ENCODE peak calls at places on chromosome 5, in ten cellular contexts. One of them, this sample, is unnamed.

GRCh38 chr5:19626218-19626617 is 361.8 kb downstream of the CDH18 start:
- DNase-seq in foreskin fibroblast: no peak
- DNase-seq in stimulated activated CD4-positive, alpha-beta T cell treated with anti-CD3 and anti-CD28 coated beads, Interleukin-12 subunit alpha, Interleukin-12 subunit beta, amount 100 ng/mL, for 24 hours: no peak
- DNase-seq in RWPE1: no peak
- DNase-seq in heart left ventricle: no peak
- DNase-seq in EL: peak
- DNase-seq in IMR-90: no peak
- DNase-seq in nephron progenitor cell: no peak
- DNase-seq in MM.1S: no peak
- DNase-seq in activated T-helper 1 cell treated with anti-CD3 and anti-CD28 coated beads, Interleukin-2, amount 50 U/mL, for 16 hours: no peak
- DNase-seq in this sample: no peak

GRCh38 chr5:151708126-151708525 is 21.4 kb upstream of the SPARC start:
- DNase-seq in heart left ventricle: no peak
- DNase-seq in MM.1S: no peak
- DNase-seq in stimulated activated CD4-positive, alpha-beta T cell treated with anti-CD3 and anti-CD28 coated beads, Interleukin-12 subunit alpha, Interleukin-12 subunit beta, amount 100 ng/mL, for 24 hours: no peak
- DNase-seq in RWPE1: no peak
- DNase-seq in foreskin fibroblast: peak
- DNase-seq in EL: peak
- DNase-seq in IMR-90: no peak
- DNase-seq in nephron progenitor cell: no peak
- DNase-seq in activated T-helper 1 cell treated with anti-CD3 and anti-CD28 coated beads, Interleukin-2, amount 50 U/mL, for 16 hours: no peak
- DNase-seq in this sample: no peak

GRCh38 chr5:14011089-14012004 is 66.9 kb upstream of the DNAH5 start:
- DNase-seq in IMR-90: peak
- DNase-seq in nephron progenitor cell: peak
- DNase-seq in EL: peak
- DNase-seq in RWPE1: peak
- DNase-seq in heart left ventricle: peak
- DNase-seq in foreskin fibroblast: peak
- DNase-seq in MM.1S: peak
- DNase-seq in activated T-helper 1 cell treated with anti-CD3 and anti-CD28 coated beads, Interleukin-2, amount 50 U/mL, for 16 hours: no peak
- DNase-seq in stimulated activated CD4-positive, alpha-beta T cell treated with anti-CD3 and anti-CD28 coated beads, Interleukin-12 subunit alpha, Interleukin-12 subunit beta, amount 100 ng/mL, for 24 hours: peak
- DNase-seq in this sample: peak

GRCh38 chr5:57176350-57176857 is 2.5 kb downstream of the GPBP1 start:
- DNase-seq in stimulated activated CD4-positive, alpha-beta T cell treated with anti-CD3 and anti-CD28 coated beads, Interleukin-12 subunit alpha, Interleukin-12 subunit beta, amount 100 ng/mL, for 24 hours: no peak
- DNase-seq in activated T-helper 1 cell treated with anti-CD3 and anti-CD28 coated beads, Interleukin-2, amount 50 U/mL, for 16 hours: no peak
- DNase-seq in MM.1S: peak
- DNase-seq in foreskin fibroblast: peak
- DNase-seq in heart left ventricle: no peak
- DNase-seq in IMR-90: peak
- DNase-seq in RWPE1: no peak
- DNase-seq in EL: peak
- DNase-seq in nephron progenitor cell: no peak
- DNase-seq in this sample: no peak

GRCh38 chr5:133611357-133612020 is 852 bp downstream of the FSTL4 start:
- DNase-seq in nephron progenitor cell: peak
- DNase-seq in RWPE1: no peak
- DNase-seq in heart left ventricle: no peak
- DNase-seq in MM.1S: no peak
- DNase-seq in EL: no peak
- DNase-seq in foreskin fibroblast: no peak
- DNase-seq in stimulated activated CD4-positive, alpha-beta T cell treated with anti-CD3 and anti-CD28 coated beads, Interleukin-12 subunit alpha, Interleukin-12 subunit beta, amount 100 ng/mL, for 24 hours: no peak
- DNase-seq in IMR-90: no peak
- DNase-seq in activated T-helper 1 cell treated with anti-CD3 and anti-CD28 coated beads, Interleukin-2, amount 50 U/mL, for 16 hours: no peak
- DNase-seq in this sample: no peak

GRCh38 chr5:57804500-57804899 is 321.9 kb upstream of the ACTBL2 start:
- DNase-seq in RWPE1: no peak
- DNase-seq in foreskin fibroblast: no peak
- DNase-seq in nephron progenitor cell: no peak
- DNase-seq in MM.1S: no peak
- DNase-seq in EL: no peak
- DNase-seq in stimulated activated CD4-positive, alpha-beta T cell treated with anti-CD3 and anti-CD28 coated beads, Interleukin-12 subunit alpha, Interleukin-12 subunit beta, amount 100 ng/mL, for 24 hours: no peak
- DNase-seq in activated T-helper 1 cell treated with anti-CD3 and anti-CD28 coated beads, Interleukin-2, amount 50 U/mL, for 16 hours: no peak
- DNase-seq in heart left ventricle: no peak
- DNase-seq in IMR-90: no peak
- DNase-seq in this sample: no peak

GRCh38 chr5:95962785-95963184 is 1.1 kb upstream of the ELL2 start:
- DNase-seq in heart left ventricle: no peak
- DNase-seq in activated T-helper 1 cell treated with anti-CD3 and anti-CD28 coated beads, Interleukin-2, amount 50 U/mL, for 16 hours: no peak
- DNase-seq in foreskin fibroblast: no peak
- DNase-seq in EL: peak
- DNase-seq in MM.1S: no peak
- DNase-seq in RWPE1: peak
- DNase-seq in IMR-90: no peak
- DNase-seq in nephron progenitor cell: no peak
- DNase-seq in stimulated activated CD4-positive, alpha-beta T cell treated with anti-CD3 and anti-CD28 coated beads, Interleukin-12 subunit alpha, Interleukin-12 subunit beta, amount 100 ng/mL, for 24 hours: no peak
- DNase-seq in this sample: no peak

GRCh38 chr5:14185336-14186131 is 42.4 kb downstream of the TRIO start:
- DNase-seq in RWPE1: peak
- DNase-seq in activated T-helper 1 cell treated with anti-CD3 and anti-CD28 coated beads, Interleukin-2, amount 50 U/mL, for 16 hours: no peak
- DNase-seq in heart left ventricle: no peak
- DNase-seq in stimulated activated CD4-positive, alpha-beta T cell treated with anti-CD3 and anti-CD28 coated beads, Interleukin-12 subunit alpha, Interleukin-12 subunit beta, amount 100 ng/mL, for 24 hours: no peak
- DNase-seq in nephron progenitor cell: no peak
- DNase-seq in MM.1S: no peak
- DNase-seq in IMR-90: peak
- DNase-seq in foreskin fibroblast: peak
- DNase-seq in EL: peak
- DNase-seq in this sample: no peak

GRCh38 chr5:116806879-116807278 is 232.3 kb upstream of the SEMA6A start:
- DNase-seq in nephron progenitor cell: no peak
- DNase-seq in MM.1S: no peak
- DNase-seq in heart left ventricle: no peak
- DNase-seq in EL: no peak
- DNase-seq in stimulated activated CD4-positive, alpha-beta T cell treated with anti-CD3 and anti-CD28 coated beads, Interleukin-12 subunit alpha, Interleukin-12 subunit beta, amount 100 ng/mL, for 24 hours: no peak
- DNase-seq in foreskin fibroblast: no peak
- DNase-seq in IMR-90: no peak
- DNase-seq in RWPE1: no peak
- DNase-seq in activated T-helper 1 cell treated with anti-CD3 and anti-CD28 coated beads, Interleukin-2, amount 50 U/mL, for 16 hours: no peak
- DNase-seq in this sample: no peak

GRCh38 chr5:168218746-168219145 is 72.7 kb upstream of the WWC1 start:
- DNase-seq in nephron progenitor cell: no peak
- DNase-seq in EL: no peak
- DNase-seq in foreskin fibroblast: no peak
- DNase-seq in RWPE1: no peak
- DNase-seq in MM.1S: no peak
- DNase-seq in heart left ventricle: no peak
- DNase-seq in activated T-helper 1 cell treated with anti-CD3 and anti-CD28 coated beads, Interleukin-2, amount 50 U/mL, for 16 hours: no peak
- DNase-seq in IMR-90: no peak
- DNase-seq in stimulated activated CD4-positive, alpha-beta T cell treated with anti-CD3 and anti-CD28 coated beads, Interleukin-12 subunit alpha, Interleukin-12 subunit beta, amount 100 ng/mL, for 24 hours: no peak
- DNase-seq in this sample: no peak

GRCh38 chr5:555058-555623 is 30.9 kb upstream of the SLC9A3 start:
- DNase-seq in IMR-90: no peak
- DNase-seq in RWPE1: no peak
- DNase-seq in activated T-helper 1 cell treated with anti-CD3 and anti-CD28 coated beads, Interleukin-2, amount 50 U/mL, for 16 hours: no peak
- DNase-seq in heart left ventricle: no peak
- DNase-seq in EL: no peak
- DNase-seq in nephron progenitor cell: no peak
- DNase-seq in MM.1S: no peak
- DNase-seq in stimulated activated CD4-positive, alpha-beta T cell treated with anti-CD3 and anti-CD28 coated beads, Interleukin-12 subunit alpha, Interleukin-12 subunit beta, amount 100 ng/mL, for 24 hours: no peak
- DNase-seq in foreskin fibroblast: no peak
- DNase-seq in this sample: no peak

GRCh38 chr5:56640763-56641406 is 174.5 kb upstream of the MAP3K1 start:
- DNase-seq in nephron progenitor cell: no peak
- DNase-seq in heart left ventricle: no peak
- DNase-seq in EL: no peak
- DNase-seq in RWPE1: no peak
- DNase-seq in IMR-90: no peak
- DNase-seq in activated T-helper 1 cell treated with anti-CD3 and anti-CD28 coated beads, Interleukin-2, amount 50 U/mL, for 16 hours: no peak
- DNase-seq in MM.1S: no peak
- DNase-seq in stimulated activated CD4-positive, alpha-beta T cell treated with anti-CD3 and anti-CD28 coated beads, Interleukin-12 subunit alpha, Interleukin-12 subunit beta, amount 100 ng/mL, for 24 hours: no peak
- DNase-seq in foreskin fibroblast: no peak
- DNase-seq in this sample: no peak

GRCh38 chr5:56440871-56441740 is 208.0 kb upstream of the ANKRD55 start:
- DNase-seq in nephron progenitor cell: no peak
- DNase-seq in heart left ventricle: no peak
- DNase-seq in EL: peak
- DNase-seq in stimulated activated CD4-positive, alpha-beta T cell treated with anti-CD3 and anti-CD28 coated beads, Interleukin-12 subunit alpha, Interleukin-12 subunit beta, amount 100 ng/mL, for 24 hours: no peak
- DNase-seq in activated T-helper 1 cell treated with anti-CD3 and anti-CD28 coated beads, Interleukin-2, amount 50 U/mL, for 16 hours: no peak
- DNase-seq in IMR-90: peak
- DNase-seq in RWPE1: peak
- DNase-seq in MM.1S: no peak
- DNase-seq in foreskin fibroblast: peak
- DNase-seq in this sample: no peak

GRCh38 chr5:72242796-72243475 is 77.1 kb downstream of the MRPS27 start:
- DNase-seq in EL: no peak
- DNase-seq in heart left ventricle: no peak
- DNase-seq in stimulated activated CD4-positive, alpha-beta T cell treated with anti-CD3 and anti-CD28 coated beads, Interleukin-12 subunit alpha, Interleukin-12 subunit beta, amount 100 ng/mL, for 24 hours: no peak
- DNase-seq in activated T-helper 1 cell treated with anti-CD3 and anti-CD28 coated beads, Interleukin-2, amount 50 U/mL, for 16 hours: no peak
- DNase-seq in MM.1S: no peak
- DNase-seq in foreskin fibroblast: no peak
- DNase-seq in IMR-90: no peak
- DNase-seq in nephron progenitor cell: peak
- DNase-seq in RWPE1: no peak
- DNase-seq in this sample: no peak

GRCh38 chr5:73388371-73388684 is 60.2 kb downstream of the FOXD1 start:
- DNase-seq in MM.1S: no peak
- DNase-seq in EL: peak
- DNase-seq in activated T-helper 1 cell treated with anti-CD3 and anti-CD28 coated beads, Interleukin-2, amount 50 U/mL, for 16 hours: no peak
- DNase-seq in IMR-90: peak
- DNase-seq in RWPE1: no peak
- DNase-seq in heart left ventricle: no peak
- DNase-seq in foreskin fibroblast: peak
- DNase-seq in nephron progenitor cell: no peak
- DNase-seq in stimulated activated CD4-positive, alpha-beta T cell treated with anti-CD3 and anti-CD28 coated beads, Interleukin-12 subunit alpha, Interleukin-12 subunit beta, amount 100 ng/mL, for 24 hours: no peak
- DNase-seq in this sample: no peak

GRCh38 chr5:41966706-41967105 is 41.6 kb downstream of the FBXO4 start:
- DNase-seq in foreskin fibroblast: no peak
- DNase-seq in stimulated activated CD4-positive, alpha-beta T cell treated with anti-CD3 and anti-CD28 coated beads, Interleukin-12 subunit alpha, Interleukin-12 subunit beta, amount 100 ng/mL, for 24 hours: no peak
- DNase-seq in nephron progenitor cell: no peak
- DNase-seq in activated T-helper 1 cell treated with anti-CD3 and anti-CD28 coated beads, Interleukin-2, amount 50 U/mL, for 16 hours: no peak
- DNase-seq in EL: no peak
- DNase-seq in IMR-90: no peak
- DNase-seq in RWPE1: no peak
- DNase-seq in MM.1S: no peak
- DNase-seq in heart left ventricle: no peak
- DNase-seq in this sample: no peak

GRCh38 chr5:140312067-140312790 is 9.3 kb upstream of the PFDN1 start:
- DNase-seq in RWPE1: peak
- DNase-seq in nephron progenitor cell: no peak
- DNase-seq in MM.1S: no peak
- DNase-seq in foreskin fibroblast: peak
- DNase-seq in activated T-helper 1 cell treated with anti-CD3 and anti-CD28 coated beads, Interleukin-2, amount 50 U/mL, for 16 hours: no peak
- DNase-seq in EL: peak
- DNase-seq in stimulated activated CD4-positive, alpha-beta T cell treated with anti-CD3 and anti-CD28 coated beads, Interleukin-12 subunit alpha, Interleukin-12 subunit beta, amount 100 ng/mL, for 24 hours: no peak
- DNase-seq in heart left ventricle: peak
- DNase-seq in IMR-90: peak
- DNase-seq in this sample: no peak

GRCh38 chr5:95392593-95393182 is 1.5 kb downstream of the FAM81B start:
- DNase-seq in stimulated activated CD4-positive, alpha-beta T cell treated with anti-CD3 and anti-CD28 coated beads, Interleukin-12 subunit alpha, Interleukin-12 subunit beta, amount 100 ng/mL, for 24 hours: no peak
- DNase-seq in activated T-helper 1 cell treated with anti-CD3 and anti-CD28 coated beads, Interleukin-2, amount 50 U/mL, for 16 hours: no peak
- DNase-seq in EL: peak
- DNase-seq in IMR-90: no peak
- DNase-seq in MM.1S: peak
- DNase-seq in nephron progenitor cell: no peak
- DNase-seq in RWPE1: peak
- DNase-seq in foreskin fibroblast: no peak
- DNase-seq in heart left ventricle: no peak
- DNase-seq in this sample: no peak

This sample was measured in NCI-H1930.